ENCODE peak calls at places on chromosomes 6 and 20, in ten cellular contexts. S, Z, O, I, K, M, T, H, J and Y are unnamed samples. For H3K27me3, the result is how much of the 10 kb centered on the place peaks cover.

GRCh38 chr20:14470977-14471642 is 133.7 kb upstream of the FLRT3 start:
- DNase-seq in O (no peak), K (no peak), M (peak), H (no peak), I (no peak), S (no peak), J (no peak), T (no peak), Z (no peak), Y (no peak)

GRCh38 chr20:14335122-14335521 is 2.3 kb downstream of the FLRT3 start:
- DNase-seq in Z (no peak), K (no peak), O (no peak), T (no peak), H (no peak), M (no peak), S (no peak), J (no peak), I (no peak), Y (no peak)

GRCh38 chr6:103854059-103854458 is 1005.7 kb downstream of the HACE1 start:
- DNase-seq in O (no peak), Z (no peak), K (no peak), J (no peak), M (peak), T (no peak), I (no peak), H (no peak), S (no peak), Y (no peak)

GRCh38 chr6:127146935-127147334 is 28.5 kb downstream of the RSPO3 start:
- DNase-seq in M (no peak), O (no peak), S (no peak), I (no peak), T (no peak), K (no peak), Z (no peak), J (no peak), H (peak), Y (no peak)

GRCh38 chr6:35161265-35161664 is 20.1 kb upstream of the TCP11 start:
- DNase-seq in T (no peak), H (no peak), K (no peak), Z (no peak), I (no peak), S (no peak), O (no peak), M (no peak), J (no peak), Y (no peak)

GRCh38 chr6:135170849-135171248 is 10.3 kb upstream of the MYB start:
- DNase-seq in M (no peak), H (no peak), Z (no peak), J (no peak), I (no peak), K (no peak), S (no peak), O (no peak), T (no peak), Y (no peak)

GRCh38 chr6:55866110-55866509 is 9.3 kb downstream of the BMP5 start:
- DNase-seq in J (no peak), I (no peak), O (no peak), T (no peak), S (no peak), M (no peak), H (no peak), Z (no peak), K (no peak), Y (no peak)

GRCh38 chr6:79878142-79878748 is 69.1 kb downstream of the ELOVL4 start:
- DNase-seq in I (peak), H (no peak), J (no peak), M (no peak), K (no peak), S (no peak), O (no peak), T (no peak), Z (no peak), Y (peak)

GRCh38 chr20:10761786-10762185 is 88.0 kb upstream of the JAG1 start:
- DNase-seq in T (no peak), S (no peak), K (no peak), O (no peak), M (no peak), H (peak), J (no peak), I (no peak), Z (no peak), Y (no peak)

GRCh38 chr6:134626131-134626530 is 308.2 kb upstream of the SGK1 start:
- DNase-seq in M (no peak), T (no peak), Z (no peak), O (no peak), H (no peak), I (no peak), S (no peak), K (no peak), J (no peak), Y (no peak)

GRCh38 chr6:133895573-133896343 is 6.8 kb downstream of the TCF21 start:
- DNase-seq in J (no peak), T (peak), O (peak), H (no peak), Z (no peak), K (no peak), M (peak), S (no peak), I (no peak), Y (peak)

GRCh38 chr6:157143171-157143884 is 180.0 kb downstream of the TMEM242 start:
- DNase-seq in S (no peak), J (no peak), T (peak), H (peak), Z (no peak), O (no peak), I (no peak), K (no peak), M (peak), Y (peak)

GRCh38 chr20:45940053-45940452 is 5.6 kb downstream of the PCIF1 start:
- DNase-seq in J (no peak), Z (no peak), S (no peak), K (no peak), O (no peak), I (no peak), M (no peak), T (no peak), H (no peak), Y (no peak)

GRCh38 chr20:55540013-55540412 is 465.3 kb downstream of the CBLN4 start:
- DNase-seq in I (no peak), M (no peak), Z (no peak), H (no peak), O (no peak), T (no peak), J (no peak), S (no peak), K (no peak), Y (no peak)

GRCh38 chr6:119077643-119078448 is 618 bp downstream of the FAM184A start:
- DNase-seq in Z (peak), O (peak), J (no peak), S (peak), M (peak), T (peak), H (no peak), I (peak), K (no peak), Y (peak)

GRCh38 chr6:148793721-148794120 is 46.9 kb downstream of the UST start:
- DNase-seq in O (no peak), S (no peak), J (no peak), H (peak), I (no peak), M (no peak), T (no peak), Z (no peak), K (no peak), Y (no peak)

GRCh38 chr6:155483858-155484257 is 28.2 kb upstream of the NOX3 start:
- DNase-seq in Z (no peak), S (no peak), K (no peak), H (peak), I (no peak), M (no peak), J (no peak), T (no peak), O (no peak), Y (no peak)

GRCh38 chr20:25015986-25016385 is 23.4 kb upstream of the APMAP start:
- DNase-seq in I (peak), M (no peak), H (no peak), J (no peak), K (no peak), S (no peak), O (no peak), Z (no peak), T (no peak), Y (no peak)

GRCh38 chr20:49595811-49596545 is 28.0 kb upstream of the PTGIS start:
- DNase-seq in H (peak), K (no peak), J (no peak), I (no peak), M (no peak), Z (no peak), T (no peak), O (peak), S (peak), Y (peak)

GRCh38 chr20:24877652-24878051 is 71.4 kb upstream of the CST7 start:
- DNase-seq in K (no peak), O (no peak), H (no peak), Z (no peak), S (no peak), I (no peak), J (no peak), T (no peak), M (no peak), Y (no peak)

GRCh38 chr20:48458003-48458377 is 369.8 kb downstream of the PREX1 start:
- DNase-seq in K (no peak), M (peak), I (no peak), H (no peak), J (no peak), S (no peak), T (no peak), O (no peak), Z (no peak), Y (no peak)

GRCh38 chr20:62708591-62709536 is at the start of gene NTSR1:
- DNase-seq in T (no peak), H (no peak), J (no peak), I (no peak), M (peak), Z (no peak), K (no peak), O (no peak), S (no peak), Y (peak)
- H3K27me3 ChIP-seq in T (under half), H (under half), J (under half), I (under half), M (half or more), Z (under half), K (under half), O (under half), S (under half), Y (under half)

GRCh38 chr6:34110610-34111009 is 35.3 kb downstream of the GRM4 start:
- DNase-seq in O (no peak), J (no peak), M (no peak), K (no peak), S (no peak), Z (no peak), T (no peak), I (no peak), H (no peak), Y (peak)

GRCh38 chr6:34106900-34107299 is 39.0 kb downstream of the GRM4 start:
- DNase-seq in J (no peak), Z (no peak), S (no peak), M (no peak), K (no peak), T (no peak), H (no peak), I (no peak), O (no peak), Y (no peak)

GRCh38 chr6:34104628-34105027 is 41.3 kb downstream of the GRM4 start:
- DNase-seq in J (no peak), Z (no peak), K (no peak), T (no peak), S (no peak), H (no peak), M (no peak), O (no peak), I (no peak), Y (peak)

GRCh38 chr6:34106421-34106820 is 39.5 kb downstream of the GRM4 start:
- DNase-seq in O (no peak), T (no peak), H (no peak), Z (no peak), K (no peak), S (no peak), M (no peak), I (no peak), J (no peak), Y (no peak)

DNA sequence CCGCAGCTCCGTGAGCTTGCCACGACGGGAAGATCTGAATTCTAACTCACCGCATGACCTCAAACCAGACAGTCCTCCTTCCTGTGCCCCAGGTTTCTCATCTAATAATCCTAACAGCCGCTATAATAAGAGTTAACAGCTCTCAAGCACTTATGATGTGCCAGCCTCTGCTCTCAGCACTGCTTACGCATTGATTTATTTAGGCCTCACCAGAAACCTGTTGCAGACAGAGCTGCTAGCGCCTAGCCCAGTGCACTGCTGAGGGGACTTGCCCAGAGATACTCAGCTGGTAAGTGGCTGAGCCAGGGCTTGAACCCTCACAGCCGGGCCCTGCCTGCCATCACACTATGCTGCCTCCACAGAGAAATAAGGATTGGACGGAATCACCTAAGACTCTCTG is 37.7 kb downstream of the GRM4 start:
- DNase-seq in O (no peak), J (no peak), H (no peak), S (no peak), Z (no peak), M (no peak), K (no peak), I (no peak), T (no peak), Y (no peak)
- H3K27me3 ChIP-seq in O (under half), J (under half), H (half or more), S (under half), Z (under half), M (under half), K (under half), I (under half), T (under half), Y (under half)

DNA sequence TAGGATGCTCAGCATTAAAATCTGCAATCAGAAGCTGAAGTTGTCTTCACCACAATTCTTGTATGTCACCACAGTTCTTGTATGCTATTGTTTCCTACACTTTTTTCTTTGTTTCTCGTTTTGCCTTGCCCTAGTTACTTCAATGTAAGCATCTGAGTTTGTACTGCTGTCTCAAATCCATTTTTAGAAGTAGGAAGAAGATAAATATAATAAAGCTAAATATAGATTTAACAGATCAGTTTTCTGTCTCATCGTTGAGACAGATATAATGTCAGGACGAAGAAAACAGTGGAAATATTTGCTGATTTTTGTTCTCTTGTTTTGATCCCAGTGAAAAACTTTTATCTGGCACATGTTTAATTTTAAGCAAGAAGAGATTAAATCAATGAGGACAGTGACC is 318.0 kb downstream of the QKI start:
- DNase-seq in I (no peak), T (no peak), S (no peak), M (no peak), O (no peak), K (no peak), J (no peak), Z (no peak), H (no peak), Y (no peak)
- H3K27me3 ChIP-seq in I (under half), T (under half), S (under half), M (under half), O (under half), K (under half), J (under half), Z (under half), H (under half), Y (under half)

DNA sequence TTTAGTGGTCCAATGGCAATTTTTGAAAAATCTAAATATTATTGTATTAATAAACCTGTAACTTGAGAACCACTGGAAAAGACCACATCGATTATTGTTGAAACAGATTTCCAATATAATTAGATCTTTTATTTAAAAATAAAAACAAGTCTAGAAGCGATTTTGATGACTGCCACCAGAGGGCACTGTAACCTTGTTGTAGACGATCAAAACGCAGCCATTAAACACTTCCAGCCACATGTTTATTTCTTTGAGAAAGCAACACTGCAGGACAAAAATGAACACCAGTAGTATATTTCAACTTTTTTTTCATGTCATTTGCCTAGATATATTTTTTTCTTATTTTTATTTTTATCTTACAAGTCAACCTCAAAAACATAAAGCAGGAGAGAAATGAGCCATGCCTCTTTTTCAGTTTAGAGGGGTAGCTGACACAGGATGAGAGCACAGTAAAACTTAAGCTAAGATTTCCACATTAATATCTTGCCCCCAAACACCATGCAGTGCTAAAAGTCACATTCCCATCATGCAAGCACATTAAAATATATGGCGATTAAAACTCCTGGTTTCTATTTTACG is 115.4 kb downstream of the OPRM1 start:
- DNase-seq in S (peak), K (no peak), O (no peak), J (no peak), Z (peak), M (peak), H (peak), T (peak), I (peak), Y (no peak)
- H3K27me3 ChIP-seq in S (under half), K (under half), O (under half), J (under half), Z (under half), M (under half), H (under half), T (under half), I (under half), Y (under half)

GRCh38 chr20:59443558-59443957 is 143.1 kb downstream of the EDN3 start:
- DNase-seq in T (no peak), I (no peak), J (no peak), S (no peak), K (no peak), H (no peak), M (no peak), O (no peak), Z (no peak), Y (no peak)
- H3K27me3 ChIP-seq in T (under half), I (under half), J (under half), S (under half), K (under half), H (under half), M (under half), O (under half), Z (under half), Y (under half)

DNA sequence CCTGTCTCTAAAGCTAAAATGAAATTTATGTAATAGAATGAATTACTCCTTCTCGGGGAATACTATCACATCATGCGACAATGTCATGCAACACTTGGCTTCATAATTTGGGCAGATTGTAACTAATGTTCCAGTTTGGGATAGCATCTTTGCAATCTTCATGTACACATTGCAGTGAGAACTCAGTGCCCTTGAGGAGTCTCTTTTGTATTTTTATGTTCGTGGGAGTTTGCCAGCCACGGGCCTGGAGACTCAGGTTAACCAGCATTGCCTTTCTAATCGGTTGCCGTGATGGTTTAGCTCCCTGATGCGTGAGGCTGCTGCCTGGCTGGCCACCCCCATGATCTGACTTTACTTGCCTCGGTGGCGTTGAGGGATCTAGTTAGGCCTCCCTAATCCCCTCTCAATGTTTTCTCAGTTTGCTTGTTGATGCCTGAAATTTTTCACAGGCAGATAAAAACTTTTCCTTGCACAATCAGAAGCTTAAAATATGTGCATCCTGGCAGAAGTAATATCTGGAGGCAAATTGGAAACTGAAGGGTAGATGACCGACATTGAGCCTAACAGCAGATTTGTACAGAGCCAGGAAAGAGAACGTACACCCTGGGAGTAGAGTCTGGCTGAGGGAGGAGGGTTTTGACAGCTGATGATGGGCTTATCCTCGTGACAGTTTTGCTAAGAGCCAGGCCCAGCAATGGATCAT is 2.4 kb downstream of the GMPR start:
- DNase-seq in J (no peak), T (no peak), M (peak), H (no peak), I (no peak), K (no peak), O (no peak), Z (no peak), S (no peak), Y (no peak)
- H3K27me3 ChIP-seq in J (under half), T (under half), M (half or more), H (under half), I (under half), K (under half), O (under half), Z (under half), S (under half), Y (under half)

GRCh38 chr6:11044712-11045167 is 635 bp upstream of the ELOVL2 start:
- DNase-seq in O (no peak), M (no peak), Z (no peak), I (no peak), J (no peak), S (no peak), H (no peak), T (no peak), K (no peak), Y (no peak)

GRCh38 chr6:11042025-11042749 is 1.9 kb downstream of the ELOVL2 start:
- DNase-seq in J (no peak), K (no peak), I (no peak), S (no peak), M (peak), Z (no peak), O (no peak), H (no peak), T (no peak), Y (no peak)

GRCh38 chr6:11043961-11044711 is at the start of gene ELOVL2:
- DNase-seq in I (peak), Z (no peak), T (no peak), S (no peak), H (peak), O (peak), K (no peak), J (no peak), M (peak), Y (peak)

GRCh38 chr6:11042750-11043551 is 1.2 kb downstream of the ELOVL2 start:
- DNase-seq in T (no peak), J (no peak), S (no peak), M (peak), H (peak), K (no peak), Z (no peak), I (peak), O (no peak), Y (no peak)

GRCh38 chr6:11043552-11043960 is 549 bp downstream of the ELOVL2 start:
- DNase-seq in H (no peak), T (no peak), O (no peak), K (no peak), I (no peak), S (no peak), Z (no peak), J (no peak), M (no peak), Y (peak)
- H3K27me3 ChIP-seq in H (under half), T (under half), O (under half), K (under half), I (under half), S (under half), Z (under half), J (under half), M (half or more), Y (under half)

GRCh38 chr20:16803965-16804792 is 56.0 kb downstream of the OTOR start:
- DNase-seq in O (peak), H (peak), K (no peak), J (no peak), I (peak), T (peak), S (no peak), M (peak), Z (no peak), Y (peak)
- H3K27me3 ChIP-seq in O (under half), H (under half), K (under half), J (under half), I (under half), T (under half), S (under half), M (under half), Z (under half), Y (under half)